ENCODE peak calls at places on chromosomes 4 and X, in five cellular contexts. One of them, this sample, is unnamed.

GRCh38 chrX:96721398-96721797 is 36.8 kb downstream of the DIAPH2 start:
- DNase-seq in K562: no peak
- DNase-seq in fibroblast of the aortic adventitia: no peak
- DNase-seq in coronary artery: no peak
- DNase-seq in sigmoid colon: no peak
- DNase-seq in this sample: no peak

GRCh38 chrX:102934624-102935023 is 2.4 kb upstream of the RAB40AL start:
- DNase-seq in K562: peak; percentile 18
- DNase-seq in fibroblast of the aortic adventitia: peak; percentile 37
- DNase-seq in coronary artery: no peak
- DNase-seq in sigmoid colon: no peak
- DNase-seq in this sample: no peak

GRCh38 chrX:9708086-9708485 is 57.6 kb downstream of the GPR143 start:
- DNase-seq in K562: no peak
- DNase-seq in fibroblast of the aortic adventitia: no peak
- DNase-seq in coronary artery: no peak
- DNase-seq in sigmoid colon: no peak
- DNase-seq in this sample: no peak

GRCh38 chrX:82666355-82666754 is 841.7 kb upstream of the POU3F4 start:
- DNase-seq in K562: no peak
- DNase-seq in fibroblast of the aortic adventitia: no peak
- DNase-seq in coronary artery: no peak
- DNase-seq in sigmoid colon: no peak
- DNase-seq in this sample: no peak

GRCh38 chrX:275967-276587 is 5.1 kb upstream of the PLCXD1 start:
- DNase-seq in K562: peak; percentile 74
- DNase-seq in fibroblast of the aortic adventitia: peak; percentile 34
- DNase-seq in coronary artery: no peak
- DNase-seq in sigmoid colon: peak; percentile 88
- DNase-seq in this sample: no peak

GRCh38 chr4:22220965-22221364 is 272.4 kb upstream of the KCNIP4 start:
- DNase-seq in K562: no peak
- DNase-seq in fibroblast of the aortic adventitia: peak; percentile 84
- DNase-seq in coronary artery: no peak
- DNase-seq in sigmoid colon: no peak
- DNase-seq in this sample: no peak

GRCh38 chr4:158884280-158884679 is 115.5 kb downstream of the FNIP2 start:
- DNase-seq in K562: no peak
- DNase-seq in fibroblast of the aortic adventitia: no peak
- DNase-seq in coronary artery: no peak
- DNase-seq in sigmoid colon: peak; percentile 83
- DNase-seq in this sample: no peak

GRCh38 chr4:99815597-99816011 is 1.0 kb upstream of the DAPP1 start:
- DNase-seq in K562: no peak
- DNase-seq in fibroblast of the aortic adventitia: peak; percentile 16
- DNase-seq in coronary artery: no peak
- DNase-seq in sigmoid colon: no peak
- DNase-seq in this sample: no peak

DNA sequence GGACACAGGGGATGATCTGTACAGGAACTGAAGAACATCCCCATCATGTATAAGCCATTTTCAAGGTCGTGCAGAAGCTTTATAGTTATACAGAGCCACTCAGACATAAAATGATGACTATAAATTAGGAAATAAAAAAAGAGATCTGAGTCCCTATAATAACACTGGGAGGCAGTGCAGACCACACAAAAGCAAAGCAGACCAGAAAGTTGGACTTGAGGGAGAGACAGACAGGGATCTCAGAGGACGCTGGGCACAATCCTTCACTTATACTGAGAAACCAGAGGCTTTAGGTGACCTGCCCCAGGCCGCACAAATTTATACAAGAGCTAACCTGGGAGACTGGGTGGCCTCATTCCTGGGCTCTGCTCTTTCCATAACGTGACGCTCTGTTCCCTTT is 70.5 kb downstream of the HADH start:
- DNase-seq in K562: peak; percentile 35
- DNase-seq in fibroblast of the aortic adventitia: peak; percentile 44
- DNase-seq in coronary artery: no peak
- DNase-seq in sigmoid colon: no peak
- DNase-seq in this sample: no peak
- TF ChIP-seq CTCF in K562: peak; percentile 46
- TF ChIP-seq CTCF in fibroblast of the aortic adventitia: peak; percentile 19
- TF ChIP-seq CTCF in coronary artery: no peak
- TF ChIP-seq CTCF in sigmoid colon: no peak
- TF ChIP-seq CTCF in this sample: peak; percentile 66

GRCh38 chr4:1718095-1718850 is 2.9 kb downstream of the TMEM129 start:
- DNase-seq in K562: no peak
- DNase-seq in fibroblast of the aortic adventitia: no peak
- DNase-seq in coronary artery: no peak
- DNase-seq in sigmoid colon: no peak
- DNase-seq in this sample: no peak

GRCh38 chr4:1721666-1722550 is 587 bp downstream of the TACC3 start:
- DNase-seq in K562: peak; percentile 47
- DNase-seq in fibroblast of the aortic adventitia: no peak
- DNase-seq in coronary artery: no peak
- DNase-seq in sigmoid colon: no peak
- DNase-seq in this sample: no peak

GRCh38 chr4:1721003-1721665 is at the start of the genes TACC3 and TMEM129:
- DNase-seq in K562: peak; percentile 99
- DNase-seq in fibroblast of the aortic adventitia: peak; percentile 89
- DNase-seq in coronary artery: peak; percentile 97
- DNase-seq in sigmoid colon: peak; percentile 96
- DNase-seq in this sample: peak; percentile 91

GRCh38 chr4:1722551-1723071 is 1.3 kb downstream of the TACC3 start:
- DNase-seq in K562: no peak
- DNase-seq in fibroblast of the aortic adventitia: no peak
- DNase-seq in coronary artery: no peak
- DNase-seq in sigmoid colon: no peak
- DNase-seq in this sample: no peak

GRCh38 chr4:1720163-1720983 is 750 bp downstream of the TMEM129 start:
- DNase-seq in K562: peak; percentile 52
- DNase-seq in fibroblast of the aortic adventitia: peak; percentile 25
- DNase-seq in coronary artery: no peak
- DNase-seq in sigmoid colon: no peak
- DNase-seq in this sample: no peak
- TF ChIP-seq CTCF in K562: no peak
- TF ChIP-seq CTCF in fibroblast of the aortic adventitia: no peak
- TF ChIP-seq CTCF in coronary artery: no peak
- TF ChIP-seq CTCF in sigmoid colon: no peak
- TF ChIP-seq CTCF in this sample: no peak

GRCh38 chr4:176563591-176563990 is 229.1 kb downstream of the VEGFC start:
- DNase-seq in K562: no peak
- DNase-seq in fibroblast of the aortic adventitia: peak; percentile 82
- DNase-seq in coronary artery: no peak
- DNase-seq in sigmoid colon: no peak
- DNase-seq in this sample: no peak
- TF ChIP-seq CTCF in K562: no peak
- TF ChIP-seq CTCF in fibroblast of the aortic adventitia: peak; percentile 46
- TF ChIP-seq CTCF in coronary artery: no peak
- TF ChIP-seq CTCF in sigmoid colon: no peak
- TF ChIP-seq CTCF in this sample: peak; percentile 22

GRCh38 chrX:67732864-67733263 is 189.0 kb downstream of the AR start:
- DNase-seq in K562: no peak
- DNase-seq in fibroblast of the aortic adventitia: no peak
- DNase-seq in coronary artery: no peak
- DNase-seq in sigmoid colon: no peak
- DNase-seq in this sample: no peak
- TF ChIP-seq CTCF in K562: no peak
- TF ChIP-seq CTCF in fibroblast of the aortic adventitia: no peak
- TF ChIP-seq CTCF in coronary artery: no peak
- TF ChIP-seq CTCF in sigmoid colon: no peak
- TF ChIP-seq CTCF in this sample: no peak

GRCh38 chr4:81257021-81257420 is 42.0 kb upstream of the PRKG2 start:
- DNase-seq in K562: no peak
- DNase-seq in fibroblast of the aortic adventitia: peak; percentile 87
- DNase-seq in coronary artery: no peak
- DNase-seq in sigmoid colon: no peak
- DNase-seq in this sample: no peak
- TF ChIP-seq CTCF in K562: no peak
- TF ChIP-seq CTCF in fibroblast of the aortic adventitia: no peak
- TF ChIP-seq CTCF in coronary artery: no peak
- TF ChIP-seq CTCF in sigmoid colon: no peak
- TF ChIP-seq CTCF in this sample: no peak